ENCODE peak calls at places on chromosomes 2 and 18, in ten cellular contexts. M, E, X, U, G, K, P, H, V and O are unnamed samples.

GRCh38 chr2:64492272-64492671 is 31.9 kb upstream of the AFTPH start:
- DNase-seq in M (no peak), E (no peak), X (no peak), U (no peak), G (no peak), K (no peak), P (no peak), H (no peak), V (no peak), O (no peak)

GRCh38 chr2:105502625-105503334 is 103.9 kb upstream of the FHL2 start:
- DNase-seq in M (no peak), E (no peak), X (peak; percentile 73), U (no peak), G (no peak), K (no peak), P (no peak), H (no peak), V (no peak), O (no peak)

GRCh38 chr2:180999274-180999964 is 19.0 kb downstream of the UBE2E3 start:
- DNase-seq in M (no peak), E (no peak), X (peak; percentile 27), U (no peak), G (no peak), K (no peak), P (no peak), H (no peak), V (no peak), O (no peak)

GRCh38 chr2:112474844-112475486 is 7.0 kb upstream of the TTL start:
- DNase-seq in M (no peak), E (no peak), X (peak; percentile 86), U (no peak), G (no peak), K (no peak), P (no peak), H (no peak), V (no peak), O (no peak)

GRCh38 chr2:207813221-207813916 is 43.7 kb upstream of the FZD5 start:
- DNase-seq in M (no peak), E (no peak), X (no peak), U (no peak), G (no peak), K (no peak), P (no peak), H (no peak), V (no peak), O (no peak)

GRCh38 chr2:10287766-10288165 is 14.9 kb upstream of the HPCAL1 start:
- DNase-seq in M (no peak), E (no peak), X (no peak), U (no peak), G (no peak), K (no peak), P (no peak), H (no peak), V (no peak), O (no peak)

GRCh38 chr2:45623120-45623519 is 12.1 kb upstream of the SRBD1 start:
- DNase-seq in M (no peak), E (no peak), X (no peak), U (no peak), G (no peak), K (no peak), P (no peak), H (no peak), V (no peak), O (no peak)

GRCh38 chr2:179201884-179202283 is 62.7 kb downstream of the SESTD1 start:
- DNase-seq in M (peak; percentile 8), E (no peak), X (peak; percentile 13), U (no peak), G (no peak), K (no peak), P (no peak), H (no peak), V (no peak), O (no peak)

GRCh38 chr2:238636269-238637073 is 209.7 kb downstream of the ASB1 start:
- DNase-seq in M (no peak), E (no peak), X (peak; percentile 58), U (no peak), G (no peak), K (peak; percentile 70), P (no peak), H (no peak), V (no peak), O (peak; percentile 8)

GRCh38 chr2:61543062-61543461 is 4.9 kb upstream of the XPO1 start:
- DNase-seq in M (no peak), E (no peak), X (no peak), U (no peak), G (no peak), K (no peak), P (no peak), H (no peak), V (no peak), O (no peak)

GRCh38 chr2:205025580-205026240 is 480.4 kb downstream of the PARD3B start:
- DNase-seq in M (no peak), E (no peak), X (no peak), U (no peak), G (no peak), K (no peak), P (no peak), H (no peak), V (no peak), O (no peak)

GRCh38 chr2:128622916-128623620 is 304.4 kb upstream of the HS6ST1 start:
- DNase-seq in M (no peak), E (peak; percentile 24), X (peak; percentile 12), U (no peak), G (no peak), K (no peak), P (no peak), H (no peak), V (no peak), O (no peak)

GRCh38 chr2:236918513-236918912 is 167.2 kb upstream of the COPS8 start:
- DNase-seq in M (no peak), E (no peak), X (no peak), U (no peak), G (no peak), K (no peak), P (no peak), H (no peak), V (no peak), O (no peak)
- H3K27ac ChIP-seq in M (no peak overlapping the region), E (no peak overlapping the region), X (no peak overlapping the region), U (no peak overlapping the region), G (no peak overlapping the region), K (no peak overlapping the region), P (no peak overlapping the region), H (no peak overlapping the region), V (no peak overlapping the region), O (no peak overlapping the region)

DNA sequence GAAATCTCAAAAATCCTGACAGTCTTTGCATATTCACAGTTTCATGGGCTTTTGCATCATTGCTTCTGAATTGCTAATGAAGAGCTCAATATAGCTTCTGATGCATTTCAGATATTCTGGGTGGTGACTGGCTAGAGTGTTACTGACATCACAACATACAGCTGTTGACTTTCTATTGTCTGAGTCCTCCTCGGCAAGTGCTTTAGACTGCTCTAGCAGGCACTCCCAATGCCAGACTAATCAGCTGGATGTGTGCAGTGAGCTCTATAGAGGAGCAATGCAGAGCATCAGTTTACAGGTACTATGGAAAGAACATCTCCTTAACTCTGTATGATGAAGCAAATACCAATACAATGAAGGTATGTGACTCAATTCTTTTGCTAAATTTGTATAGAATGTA is 54.9 kb downstream of the R3HDM1 start:
- DNase-seq in M (no peak), E (no peak), X (no peak), U (no peak), G (no peak), K (no peak), P (no peak), H (no peak), V (no peak), O (no peak)
- H3K27ac ChIP-seq in M (no peak overlapping the region), E (no peak overlapping the region), X (no peak overlapping the region), U (no peak overlapping the region), G (no peak overlapping the region), K (no peak overlapping the region), P (no peak overlapping the region), H (no peak overlapping the region), V (no peak overlapping the region), O (no peak overlapping the region)

DNA sequence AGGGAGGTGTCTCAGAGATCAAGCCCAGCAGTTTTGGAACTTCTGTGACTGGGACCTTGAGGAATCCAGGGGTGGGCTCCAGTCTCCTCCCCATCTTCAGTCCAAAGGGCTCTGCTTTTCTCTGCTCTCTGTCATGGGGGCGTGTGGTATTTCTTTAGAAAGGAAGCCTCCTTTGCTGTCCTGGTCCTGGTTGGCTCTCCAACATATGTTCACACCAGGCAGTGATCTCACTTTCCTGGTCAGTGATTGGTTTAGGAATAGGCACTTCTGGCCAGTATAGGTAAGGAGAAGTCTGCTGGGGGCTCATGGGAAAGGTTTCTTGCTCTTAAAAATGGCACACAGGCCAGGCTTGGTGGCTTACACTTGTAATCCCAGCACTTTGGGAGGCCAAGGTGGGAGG is 115.5 kb upstream of the HAAO start:
- DNase-seq in M (no peak), E (no peak), X (no peak), U (no peak), G (no peak), K (no peak), P (no peak), H (no peak), V (no peak), O (no peak)
- H3K27ac ChIP-seq in M (no peak overlapping the region), E (peak overlapping the region; percentile 80), X (no peak overlapping the region), U (no peak overlapping the region), G (no peak overlapping the region), K (peak overlapping the region; percentile 78), P (no peak overlapping the region), H (peak overlapping the region; percentile 89), V (peak overlapping the region; percentile 87), O (no peak overlapping the region)

DNA sequence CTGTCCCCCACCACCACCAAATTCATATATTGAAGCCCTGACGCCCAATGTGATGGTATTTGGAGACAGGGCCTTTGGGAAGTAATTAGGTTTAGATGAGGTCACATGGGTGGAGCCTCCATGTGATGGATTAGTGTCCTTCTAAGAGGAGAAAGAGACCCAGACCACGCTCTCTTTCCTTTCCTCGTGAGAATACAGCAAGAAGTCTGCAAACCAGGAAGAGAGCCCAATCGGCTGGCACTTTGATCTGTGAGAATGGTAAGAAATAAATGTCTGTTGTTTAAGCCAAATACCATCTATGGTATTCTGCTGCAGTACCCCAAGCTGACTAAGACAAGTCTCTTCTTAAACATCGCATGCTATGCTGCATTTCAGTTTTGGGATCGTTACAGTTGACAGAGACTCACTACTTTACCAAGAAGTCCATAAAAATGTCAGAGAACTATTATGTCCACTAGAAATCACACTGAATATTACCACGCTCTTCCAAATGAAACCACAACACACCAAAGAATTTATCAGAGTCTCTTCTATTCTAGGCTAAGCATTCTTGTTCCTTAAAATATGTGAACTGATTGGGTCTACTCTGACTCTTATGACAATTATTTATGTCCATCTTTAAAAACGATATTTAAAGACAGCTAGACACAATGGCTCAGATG is 48.5 kb downstream of the LPIN2 start:
- DNase-seq in M (no peak), E (no peak), X (no peak), U (no peak), G (no peak), K (no peak), P (no peak), H (no peak), V (no peak), O (no peak)
- H3K27ac ChIP-seq in M (no peak overlapping the region), E (no peak overlapping the region), X (no peak overlapping the region), U (no peak overlapping the region), G (no peak overlapping the region), K (peak overlapping the region; percentile 48), P (no peak overlapping the region), H (no peak overlapping the region), V (no peak overlapping the region), O (no peak overlapping the region)